ENCODE peak calls at places on chromosomes 3 and 15, in four cellular contexts. B is K562, D is HepG2, I is GM12892. C is an unnamed sample.

GRCh38 chr3:43856761-43857160 is 166.0 kb downstream of the ABHD5 start:
- DNase-seq in B (no peak), D (no peak), I (no peak), C (no peak)

GRCh38 chr15:101684384-101684783 is 32.2 kb upstream of the TM2D3 start:
- DNase-seq in B (no peak), D (no peak), I (no peak), C (no peak)

GRCh38 chr3:192778508-192778907 is 51.2 kb upstream of the FGF12 start:
- DNase-seq in B (no peak), D (no peak), I (no peak), C (no peak)

GRCh38 chr3:111936191-111936841 is 42.5 kb upstream of the ABHD10 start:
- DNase-seq in B (no peak), D (no peak), I (no peak), C (no peak)

GRCh38 chr3:119149484-119149883 is 3.5 kb downstream of the TEX55 start:
- DNase-seq in B (no peak), D (no peak), I (no peak), C (no peak)

GRCh38 chr15:85584791-85585360 is 204.5 kb downstream of the AKAP13 start:
- DNase-seq in B (no peak), D (no peak), I (no peak), C (no peak)

GRCh38 chr3:101223016-101223415 is 97.4 kb downstream of the IMPG2 start:
- DNase-seq in B (no peak), D (no peak), I (no peak), C (no peak)

GRCh38 chr15:67025719-67026118 is 39.7 kb upstream of the SMAD3 start:
- DNase-seq in B (no peak), D (no peak), I (no peak), C (no peak)

GRCh38 chr3:147713234-147714133 is 304.3 kb downstream of the ZIC1 start:
- DNase-seq in B (no peak), D (no peak), I (no peak), C (no peak)

GRCh38 chr3:61094608-61095007 is 156.6 kb downstream of the FHIT start:
- DNase-seq in B (no peak), D (no peak), I (no peak), C (no peak)

GRCh38 chr15:90159213-90159612 is 41.9 kb upstream of the SEMA4B start:
- DNase-seq in B (no peak), D (no peak), I (no peak), C (no peak)

GRCh38 chr3:8438507-8439079 is 63.0 kb upstream of the LMCD1 start:
- DNase-seq in B (no peak), D (no peak), I (no peak), C (no peak)

GRCh38 chr3:155352900-155353490 is 59.5 kb upstream of the STRIT1 start:
- DNase-seq in B (no peak), D (peak; percentile 21), I (no peak), C (no peak)

DNA sequence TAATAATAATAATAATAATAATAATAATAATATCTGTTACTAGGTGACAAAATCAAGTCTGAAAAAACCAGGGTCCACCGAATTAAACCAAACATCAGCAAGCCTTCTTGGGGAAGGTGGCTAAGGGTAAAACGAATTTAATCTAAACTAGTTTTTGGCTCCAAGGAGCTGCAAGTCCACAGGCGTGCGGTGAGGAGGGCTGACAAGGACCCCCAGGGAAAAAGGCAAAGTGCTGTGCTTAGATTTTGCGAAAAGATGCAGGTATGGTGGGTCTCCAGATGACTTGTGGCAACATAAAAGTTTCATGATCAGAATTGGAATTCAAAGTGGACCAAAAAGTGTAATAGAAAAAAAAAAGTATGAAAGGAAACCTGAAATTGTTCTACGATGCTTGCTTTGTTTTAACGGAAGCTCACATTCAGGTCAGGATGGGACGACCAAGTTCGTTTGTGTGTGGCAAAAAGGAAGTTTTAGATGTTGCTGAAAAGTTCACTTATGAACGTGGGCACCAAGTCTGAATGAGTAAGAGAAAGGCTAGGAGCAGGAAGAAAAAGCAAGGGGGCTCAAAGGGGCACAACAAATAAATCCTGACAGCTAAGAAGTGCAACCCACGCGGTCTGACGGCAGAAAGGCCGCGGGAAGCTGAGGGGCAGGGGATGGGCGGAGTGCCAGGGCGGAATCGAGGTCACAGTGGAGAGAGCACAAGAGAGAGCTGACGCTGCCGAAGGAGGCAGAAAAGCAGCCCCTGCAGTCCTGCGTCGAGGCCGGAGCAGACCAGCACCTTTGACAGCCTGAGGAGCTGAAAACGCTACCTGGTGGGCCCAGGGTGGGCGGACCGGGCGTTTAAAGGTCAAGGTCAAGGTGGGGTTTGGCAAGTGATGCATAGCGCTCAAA is 1.1 kb downstream of the WDR82 start:
- DNase-seq in B (peak; percentile 27), D (peak; percentile 55), I (no peak), C (no peak)
- TF ChIP-seq POLR2A in B (peak; percentile 54), D (peak; percentile 64), I (peak; percentile 85), C (peak; percentile 77)

DNA sequence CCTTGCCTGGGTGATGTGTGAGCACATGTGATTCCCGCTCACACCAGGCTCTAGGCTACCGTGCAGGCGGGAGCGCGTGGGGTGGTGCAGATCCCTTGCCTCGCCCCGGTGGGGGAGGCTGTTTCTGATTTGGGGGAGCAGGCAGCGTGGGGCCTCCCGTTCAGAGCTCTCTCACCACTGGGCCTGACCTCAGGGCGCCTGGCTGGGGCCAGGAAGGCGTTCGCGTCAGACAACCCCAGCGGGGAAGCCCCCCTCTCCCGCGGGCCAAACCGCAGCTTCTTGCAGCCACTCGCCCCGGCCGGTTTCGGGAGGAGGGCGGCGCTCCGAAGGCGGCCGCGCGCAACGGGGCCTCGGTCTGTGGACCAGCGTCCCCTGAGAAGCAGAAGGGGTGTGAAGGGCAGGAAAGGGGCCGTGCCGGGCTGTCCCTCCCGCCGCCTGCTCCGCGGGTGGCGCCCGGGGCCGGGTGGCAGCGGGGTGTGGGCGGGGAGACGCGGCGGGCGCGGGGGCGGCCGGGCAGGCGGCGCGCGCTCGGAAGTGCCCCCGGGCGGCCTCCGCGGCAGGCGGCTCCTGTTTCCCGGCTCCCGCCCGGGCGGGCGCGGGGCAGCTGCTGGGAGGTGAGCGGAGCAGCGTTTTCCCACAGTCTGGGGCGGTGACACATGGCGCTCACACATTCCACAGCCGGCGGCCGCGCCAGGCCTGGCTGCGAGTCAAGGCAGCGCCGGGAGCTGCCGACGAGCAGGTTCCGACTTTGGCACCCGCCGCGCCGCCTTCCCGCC is 65.1 kb upstream of the HES1 start:
- DNase-seq in B (peak; percentile 93), D (peak; percentile 47), I (peak; percentile 94), C (peak; percentile 94)
- TF ChIP-seq POLR2AphosphoS5 in B (no peak), D (no peak), I (no peak), C (no peak)

DNA sequence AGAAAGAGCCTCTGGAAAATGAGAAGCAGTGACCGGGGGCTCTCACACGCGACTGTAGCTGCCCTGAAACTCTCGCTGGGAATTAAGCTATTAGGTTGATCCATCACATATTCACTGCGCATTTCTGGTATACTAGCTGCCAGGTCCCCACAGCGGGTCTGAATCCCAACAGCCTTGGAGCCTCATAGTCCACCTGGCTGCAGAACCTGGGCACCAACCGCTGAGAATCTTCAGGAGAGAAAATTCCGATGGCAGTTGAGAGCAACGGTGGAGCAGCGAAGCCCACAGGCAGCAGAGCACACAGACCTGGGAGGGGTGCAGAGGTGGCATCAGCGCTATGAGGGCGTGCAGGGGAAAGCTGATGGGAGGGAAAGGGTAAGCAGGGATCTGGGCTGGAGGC is 75.1 kb downstream of the FAM174B start:
- DNase-seq in B (no peak), D (no peak), I (no peak), C (no peak)
- TF ChIP-seq TAF1 in B (no peak), D (no peak), I (no peak), C (no peak)

GRCh38 chr3:183555541-183556081 is at the start of gene KLHL6:
- DNase-seq in B (no peak), D (no peak), I (peak; percentile 58), C (peak; percentile 50)
- TF ChIP-seq POLR2A in B (no peak), D (no peak), I (peak; percentile 80), C (peak; percentile 91)

GRCh38 chr3:184786271-184787010 is 25.5 kb upstream of the VPS8 start:
- DNase-seq in B (no peak), D (no peak), I (no peak), C (peak; percentile 44)
- TF ChIP-seq POLR2AphosphoS5 in B (no peak), D (no peak), I (no peak), C (no peak)

GRCh38 chr15:79067434-79067833 is 23.1 kb downstream of the RASGRF1 start:
- DNase-seq in B (no peak), D (peak; percentile 6), I (no peak), C (no peak)

GRCh38 chr15:79065361-79065743 is 25.2 kb downstream of the RASGRF1 start:
- DNase-seq in B (no peak), D (no peak), I (no peak), C (no peak)

GRCh38 chr15:79066391-79067090 is 24.0 kb downstream of the RASGRF1 start:
- DNase-seq in B (no peak), D (no peak), I (no peak), C (no peak)

GRCh38 chr15:79064496-79064895 is 26.1 kb downstream of the RASGRF1 start:
- DNase-seq in B (no peak), D (no peak), I (no peak), C (no peak)

DNA sequence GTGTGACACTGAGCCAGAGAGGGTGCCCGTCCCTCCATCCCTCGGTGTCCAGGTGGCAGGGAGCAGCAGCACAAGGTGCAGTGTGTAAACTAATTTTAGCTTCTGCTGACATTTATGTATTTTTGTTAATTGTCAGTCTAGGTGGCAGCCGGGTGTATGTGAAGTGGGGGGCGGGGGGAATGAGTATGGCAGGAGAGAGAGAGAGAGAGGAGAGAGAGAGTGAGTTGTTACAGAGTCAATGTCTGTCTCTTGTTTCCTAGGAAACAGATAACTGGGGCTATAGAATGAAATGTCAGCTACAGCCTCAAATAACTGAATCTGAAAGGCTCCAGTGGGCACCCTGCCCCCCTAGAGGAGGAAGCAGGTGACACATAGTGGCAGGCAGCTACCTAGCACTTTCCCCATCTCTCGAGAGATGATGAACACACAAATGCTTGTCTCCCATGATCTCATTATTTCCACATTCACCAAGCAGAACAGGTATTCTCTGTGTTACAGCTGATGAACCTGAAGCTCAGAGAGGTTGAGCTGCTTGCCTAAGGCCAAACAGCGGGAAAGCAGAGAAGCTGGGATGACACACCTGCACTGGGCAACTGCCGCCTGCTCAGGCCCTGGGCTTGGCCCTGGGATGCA is 24.7 kb downstream of the RASGRF1 start:
- DNase-seq in B (no peak), D (no peak), I (no peak), C (no peak)
- TF ChIP-seq TAF1 in B (no peak), D (no peak), I (no peak), C (no peak)

DNA sequence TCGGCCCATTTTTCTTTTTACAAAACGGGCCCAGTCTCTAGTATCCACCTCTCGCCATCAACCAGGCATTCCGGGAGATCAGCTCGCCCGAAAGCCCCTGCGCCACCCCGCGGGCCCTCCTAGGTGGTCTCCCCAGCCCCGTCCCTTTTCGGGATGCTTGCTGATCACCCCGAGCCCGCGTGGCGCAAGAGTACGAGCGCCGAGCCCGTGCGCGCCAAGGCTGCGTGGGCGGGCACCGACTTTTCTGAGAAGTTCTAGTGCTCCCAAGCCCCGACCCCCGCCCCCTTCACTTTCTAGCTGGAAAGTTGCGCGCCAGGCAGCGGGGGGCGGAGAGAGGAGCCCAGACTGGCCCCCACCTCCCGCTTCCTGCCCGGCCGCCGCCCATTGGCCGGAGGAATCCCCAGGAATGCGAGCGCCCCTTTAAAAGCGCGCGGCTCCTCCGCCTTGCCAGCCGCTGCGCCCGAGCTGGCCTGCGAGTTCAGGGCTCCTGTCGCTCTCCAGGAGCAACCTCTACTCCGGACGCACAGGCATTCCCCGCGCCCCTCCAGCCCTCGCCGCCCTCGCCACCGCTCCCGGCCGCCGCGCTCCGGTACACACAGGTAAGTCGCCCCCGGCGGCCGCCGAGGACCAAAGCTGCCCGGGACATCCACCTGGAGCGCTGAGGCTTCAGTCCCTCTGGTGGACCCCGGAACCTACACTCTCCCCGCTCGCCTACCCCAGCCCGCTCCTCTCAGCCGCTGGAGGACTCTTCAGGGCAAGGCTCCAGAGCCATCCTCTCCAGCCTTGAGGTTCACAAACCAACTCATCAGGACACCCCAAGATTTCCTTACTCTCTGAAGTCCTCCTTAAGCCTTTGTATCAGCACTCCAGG is at the start of gene THBS1:
- DNase-seq in B (peak; percentile 59), D (peak; percentile 81), I (peak; percentile 6), C (peak; percentile 19)
- TF ChIP-seq POLR2A in B (no peak), D (peak; percentile 98), I (no peak), C (no peak)